ENCODE peak calls at places on chromosomes 3 and 15, in nine cellular contexts. R is HFFc6, F is tibial artery, J is adrenal gland, L is neural crest cell, Z is ovary, C is B cell, N is fibroblast of mammary gland, D is cardiac muscle cell. M is an unnamed sample.

GRCh38 chr3:131421957-131422498 is 40.5 kb downstream of the NUDT16 start:
- DNase-seq in F (no peak), J (no peak), N (peak; percentile 8), L (no peak), D (peak; percentile 14), R (no peak), Z (no peak), C (no peak), M (no peak)

GRCh38 chr15:73388256-73388781 is 19.6 kb upstream of the HCN4 start:
- DNase-seq in R (peak; percentile 61), Z (no peak), D (peak; percentile 80), C (no peak), F (peak; percentile 29), L (no peak), N (peak; percentile 54), J (no peak), M (no peak)

GRCh38 chr3:29338377-29338776 is 57.5 kb downstream of the RBMS3 start:
- DNase-seq in R (no peak), J (no peak), F (no peak), C (no peak), L (no peak), D (no peak), Z (no peak), N (no peak), M (no peak)

GRCh38 chr3:184227481-184227935 is 1.9 kb upstream of the VWA5B2 start:
- DNase-seq in N (peak; percentile 19), C (peak; percentile 81), R (no peak), Z (no peak), L (peak; percentile 28), D (peak; percentile 32), F (no peak), J (no peak), M (peak; percentile 61)

GRCh38 chr15:55683366-55683765 is 59.6 kb downstream of the PRTG start:
- DNase-seq in J (no peak), N (peak; percentile 84), L (no peak), F (no peak), C (no peak), R (no peak), D (peak; percentile 75), Z (no peak), M (no peak)

GRCh38 chr3:79317551-79318518 is 450.0 kb downstream of the ROBO1 start:
- DNase-seq in D (no peak), C (no peak), N (no peak), L (no peak), J (no peak), F (no peak), Z (no peak), R (no peak), M (no peak)

GRCh38 chr3:153173758-153174516 is 11.9 kb downstream of the RAP2B start:
- DNase-seq in R (peak; percentile 64), L (no peak), J (no peak), F (no peak), N (peak; percentile 74), D (peak; percentile 44), Z (no peak), C (no peak), M (no peak)

GRCh38 chr15:83512459-83512858 is 65.3 kb downstream of the SH3GL3 start:
- DNase-seq in C (no peak), D (no peak), J (no peak), L (no peak), F (no peak), Z (no peak), N (no peak), R (no peak), M (no peak)

GRCh38 chr3:112170046-112170445 is 37.0 kb upstream of the GCSAM start:
- DNase-seq in D (no peak), N (no peak), C (no peak), L (no peak), J (no peak), R (no peak), Z (no peak), F (no peak), M (no peak)

DNA sequence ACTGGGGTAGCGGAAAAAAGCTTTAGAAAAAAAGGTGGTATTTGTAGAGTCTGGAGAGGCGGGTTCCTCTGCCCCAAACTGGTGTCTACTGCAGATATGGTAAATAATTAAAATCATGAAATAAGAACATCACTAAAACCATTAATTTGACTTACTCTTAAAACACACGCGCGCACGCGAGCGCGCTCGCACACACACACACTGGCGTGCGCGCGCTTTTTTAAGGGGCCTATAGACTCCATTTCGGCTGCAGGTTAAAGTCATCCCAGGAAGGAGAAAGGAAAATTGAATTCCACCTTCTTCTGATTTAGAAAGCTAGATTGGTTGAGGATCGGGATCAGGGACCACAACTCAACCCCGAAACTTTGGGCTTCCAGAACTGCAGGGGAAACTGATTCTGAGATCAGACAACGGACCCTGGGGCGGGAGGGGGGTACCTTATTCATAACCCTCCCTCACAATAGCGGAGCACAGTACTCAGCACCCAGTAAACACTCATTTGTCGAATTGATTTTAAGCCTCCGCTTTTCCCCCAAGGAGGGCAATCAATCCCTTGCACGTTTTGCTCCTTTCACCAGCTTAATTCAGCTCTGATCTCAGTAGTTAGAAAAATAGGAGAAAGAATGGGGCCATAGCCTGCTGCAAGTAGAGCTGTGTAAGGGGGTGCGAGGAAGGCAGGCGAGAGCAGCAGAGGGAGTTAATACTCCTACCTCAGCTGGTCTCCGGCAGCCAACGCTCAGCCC is 510 bp upstream of the LRRC3B start:
- DNase-seq in R (no peak), C (no peak), F (no peak), J (no peak), D (no peak), Z (no peak), N (no peak), L (no peak), M (no peak)
- TF ChIP-seq CTCF in R (no peak), C (no peak), F (no peak), J (no peak), D (no peak), Z (no peak), N (no peak), L (no peak), M (no peak)

DNA sequence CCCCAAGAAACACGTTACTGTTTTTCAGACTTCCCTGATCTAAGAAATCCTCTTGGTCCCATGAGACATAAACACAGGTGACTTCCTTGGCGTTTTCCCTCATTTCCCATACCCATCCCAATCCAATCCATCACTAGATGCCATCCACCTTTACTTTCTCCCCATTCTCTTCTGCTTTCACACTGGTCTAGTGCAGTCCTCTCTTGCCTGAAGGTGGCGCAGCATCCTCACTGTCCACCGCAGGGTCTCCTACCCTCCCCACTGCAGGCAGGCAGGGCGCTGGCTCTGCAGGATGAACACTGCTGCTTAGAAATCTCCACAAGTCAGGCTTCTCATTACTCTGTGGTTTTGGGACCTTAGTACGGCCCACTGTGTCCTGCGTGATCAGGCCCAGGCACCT is 58.2 kb downstream of the RAB7A start:
- DNase-seq in J (no peak), D (peak; percentile 26), N (peak; percentile 19), L (peak; percentile 46), R (no peak), C (peak; percentile 55), F (no peak), Z (no peak), M (peak; percentile 76)
- TF ChIP-seq CTCF in J (peak; percentile 22), D (peak; percentile 50), N (peak; percentile 46), L (peak; percentile 61), R (peak; percentile 62), C (peak; percentile 72), F (peak; percentile 8), Z (no peak), M (peak; percentile 73)

GRCh38 chr3:62093025-62093424 is 280.3 kb downstream of the FEZF2 start:
- DNase-seq in R (no peak), N (no peak), D (no peak), L (no peak), F (no peak), J (no peak), C (no peak), Z (no peak), M (no peak)

GRCh38 chr3:62094461-62094860 is 278.9 kb downstream of the FEZF2 start:
- DNase-seq in F (no peak), D (no peak), J (no peak), L (no peak), C (no peak), N (no peak), R (no peak), Z (no peak), M (no peak)

GRCh38 chr3:62088472-62089104 is 284.8 kb downstream of the FEZF2 start:
- DNase-seq in L (no peak), D (no peak), N (no peak), C (no peak), F (no peak), J (no peak), Z (no peak), R (no peak), M (no peak)

GRCh38 chr3:62090519-62090918 is 282.8 kb downstream of the FEZF2 start:
- DNase-seq in C (no peak), F (no peak), N (no peak), R (no peak), L (no peak), D (no peak), Z (no peak), J (no peak), M (no peak)

DNA sequence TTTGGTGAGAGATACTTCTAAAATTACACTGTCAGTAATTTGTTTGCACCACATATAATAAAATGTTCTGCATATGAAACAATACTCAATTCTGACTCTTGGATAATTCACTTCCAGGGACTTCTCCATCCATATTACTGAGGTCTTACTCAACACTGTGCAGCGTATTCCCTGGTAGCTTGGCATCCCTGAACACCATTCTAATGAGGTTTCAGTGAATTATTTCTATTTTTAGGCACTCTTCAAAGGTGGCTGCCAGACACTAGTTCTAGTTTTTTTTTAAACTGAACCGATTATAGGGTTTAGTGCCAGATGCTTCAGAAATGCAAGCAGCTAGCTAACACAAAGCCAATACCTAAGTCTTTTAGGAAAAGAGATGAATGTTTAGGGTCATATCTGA is 283.3 kb downstream of the FEZF2 start:
- DNase-seq in N (no peak), C (no peak), Z (no peak), D (no peak), L (no peak), R (no peak), J (no peak), F (no peak), M (no peak)
- TF ChIP-seq CTCF in N (no peak), C (no peak), Z (no peak), D (no peak), L (no peak), R (no peak), J (no peak), F (no peak), M (no peak)

DNA sequence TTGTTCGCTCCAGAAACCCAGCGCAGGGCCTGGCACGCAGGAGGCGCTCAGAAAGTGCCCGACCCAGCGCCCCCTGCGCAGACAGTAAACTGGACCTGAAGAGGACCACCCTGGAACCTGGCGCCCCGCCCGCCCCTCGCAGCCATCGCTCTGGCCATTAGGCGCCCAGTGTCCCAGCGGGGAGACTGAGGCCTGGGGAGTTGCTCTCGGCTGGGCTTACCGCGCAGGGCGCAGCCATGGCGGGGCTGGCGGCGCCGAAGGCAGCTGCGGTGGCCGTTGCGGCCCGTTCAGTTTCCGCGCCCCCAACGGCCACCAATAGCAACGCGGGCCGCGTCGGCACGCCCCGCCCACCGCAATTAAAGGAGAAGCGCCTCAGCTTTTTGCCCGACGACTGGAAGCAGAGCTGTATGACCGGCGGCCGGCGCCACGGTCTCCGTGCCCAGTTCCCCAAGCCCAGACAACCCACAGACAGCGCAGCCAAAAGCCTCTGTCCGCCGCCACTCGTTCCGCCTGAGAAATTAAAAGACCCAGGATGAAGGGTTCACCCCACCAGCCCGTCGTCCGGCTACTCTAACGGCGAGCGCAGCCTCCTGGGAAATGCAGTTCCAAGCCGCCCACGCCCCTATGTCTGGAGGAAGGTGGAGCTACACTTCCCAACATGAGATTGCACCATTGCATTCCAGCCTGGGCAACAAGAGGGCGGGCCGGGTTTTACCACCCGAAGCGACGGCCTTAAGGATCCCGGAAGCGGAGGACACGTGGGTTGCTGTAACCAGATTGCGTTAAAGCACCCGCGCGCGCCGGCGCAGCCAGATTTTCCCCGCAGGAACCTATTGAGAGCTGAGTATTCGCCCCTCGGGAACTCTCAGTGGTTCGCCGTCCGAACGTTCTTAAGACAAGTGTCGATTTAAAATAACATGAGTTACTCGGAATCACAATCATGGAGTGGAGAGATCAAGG is at the start of gene POC1A:
- DNase-seq in D (peak; percentile 99), C (peak; percentile 89), L (peak; percentile 88), N (peak; percentile 96), F (peak; percentile 99), Z (peak; percentile 95), R (peak; percentile 95), J (peak; percentile 93), M (peak; percentile 96)
- TF ChIP-seq CTCF in D (no peak), C (peak; percentile 13), L (no peak), N (no peak), F (no peak), Z (peak; percentile 53), R (peak; percentile 69), J (no peak), M (no peak)

M was measured in activated CD8-positive, alpha-beta T cell treated with anti-CD3 and anti-CD28 coated beads for 36 hours.